ENCODE peak calls at places on chromosome 1, in nine cellular contexts. R is Peyer's patch, T is MM.1S, U is NB4, Y is psoas muscle, S is choroid plexus epithelial cell, B is right cardiac atrium, P is bronchial epithelial cell, G is lower lobe of right lung. I is an unnamed sample.

GRCh38 chr1:116175621-116176020 is 64.4 kb downstream of the MAB21L3 start:
- DNase-seq in R (no peak), T (no peak), U (peak), Y (no peak), S (no peak), B (no peak), P (no peak), G (no peak), I (no peak)

GRCh38 chr1:246080031-246080430 is 427.0 kb downstream of the SMYD3 start:
- DNase-seq in R (no peak), T (no peak), U (no peak), Y (no peak), S (no peak), B (no peak), P (no peak), G (no peak), I (no peak)

GRCh38 chr1:213067366-213067765 is 16.3 kb downstream of the RPS6KC1 start:
- DNase-seq in R (no peak), T (no peak), U (no peak), Y (no peak), S (no peak), B (no peak), P (no peak), G (no peak), I (no peak)

GRCh38 chr1:94298861-94299260 is 61.5 kb upstream of the ARHGAP29 start:
- DNase-seq in R (no peak), T (no peak), U (no peak), Y (peak), S (peak), B (no peak), P (no peak), G (no peak), I (no peak)

GRCh38 chr1:2086446-2087082 is 36.4 kb downstream of the PRKCZ start:
- DNase-seq in R (no peak), T (no peak), U (no peak), Y (no peak), S (no peak), B (peak), P (no peak), G (no peak), I (no peak)

GRCh38 chr1:228351850-228352249 is 54.8 kb downstream of the TRIM11 start:
- DNase-seq in R (no peak), T (no peak), U (no peak), Y (peak), S (no peak), B (peak), P (no peak), G (peak), I (no peak)

GRCh38 chr1:98399219-98399618 is 262.3 kb upstream of the SNX7 start:
- DNase-seq in R (no peak), T (no peak), U (no peak), Y (no peak), S (no peak), B (no peak), P (no peak), G (no peak), I (no peak)

GRCh38 chr1:17485280-17485679 is 45.8 kb upstream of the RCC2 start:
- DNase-seq in R (no peak), T (peak), U (peak), Y (no peak), S (peak), B (peak), P (peak), G (no peak), I (peak)

GRCh38 chr1:81948495-81948894 is 147.8 kb downstream of the ADGRL2 start:
- DNase-seq in R (no peak), T (no peak), U (no peak), Y (no peak), S (no peak), B (no peak), P (no peak), G (no peak), I (no peak)

GRCh38 chr1:221718391-221719277 is 23.3 kb downstream of the DUSP10 start:
- DNase-seq in R (no peak), T (no peak), U (no peak), Y (no peak), S (peak), B (no peak), P (peak), G (no peak), I (no peak)

GRCh38 chr1:7454052-7454815 is 316.9 kb upstream of the VAMP3 start:
- DNase-seq in R (no peak), T (no peak), U (peak), Y (no peak), S (peak), B (peak), P (peak), G (no peak), I (peak)

GRCh38 chr1:162627662-162628296 is 4.5 kb upstream of the DDR2 start:
- DNase-seq in R (no peak), T (peak), U (peak), Y (no peak), S (peak), B (no peak), P (peak), G (no peak), I (peak)

GRCh38 chr1:171653796-171654704 is 1.6 kb upstream of the MYOC start:
- DNase-seq in R (no peak), T (no peak), U (no peak), Y (no peak), S (peak), B (no peak), P (no peak), G (no peak), I (no peak)

GRCh38 chr1:119919241-119919640 is 22.9 kb upstream of the ADAM30 start:
- DNase-seq in R (no peak), T (no peak), U (no peak), Y (no peak), S (no peak), B (no peak), P (no peak), G (no peak), I (no peak)

GRCh38 chr1:170669036-170669435 is 5.1 kb downstream of the PRRX1 start:
- DNase-seq in R (no peak), T (no peak), U (no peak), Y (no peak), S (no peak), B (no peak), P (no peak), G (no peak), I (no peak)

GRCh38 chr1:197465528-197466205 is 197.6 kb downstream of the CRB1 start:
- DNase-seq in R (no peak), T (peak), U (no peak), Y (no peak), S (no peak), B (no peak), P (no peak), G (no peak), I (no peak)

GRCh38 chr1:156001682-156002171 is 19.0 kb downstream of the SSR2 start:
- DNase-seq in R (no peak), T (no peak), U (no peak), Y (no peak), S (peak), B (no peak), P (no peak), G (no peak), I (no peak)

GRCh38 chr1:221963742-221964141 is 221.9 kb upstream of the DUSP10 start:
- DNase-seq in R (no peak), T (no peak), U (no peak), Y (no peak), S (no peak), B (no peak), P (no peak), G (no peak), I (no peak)

GRCh38 chr1:22128392-22128791 is 14.5 kb downstream of the WNT4 start:
- DNase-seq in R (no peak), T (no peak), U (no peak), Y (no peak), S (no peak), B (no peak), P (no peak), G (no peak), I (no peak)

GRCh38 chr1:200038645-200038986 is 11.1 kb downstream of the NR5A2 start:
- DNase-seq in R (peak), T (no peak), U (no peak), Y (no peak), S (no peak), B (no peak), P (no peak), G (no peak), I (no peak)

GRCh38 chr1:33578557-33579448 is 106.4 kb downstream of the ZSCAN20 start:
- DNase-seq in R (no peak), T (no peak), U (peak), Y (no peak), S (no peak), B (no peak), P (no peak), G (no peak), I (no peak)

GRCh38 chr1:21750841-21751240 is 32.1 kb downstream of the USP48 start:
- DNase-seq in R (no peak), T (no peak), U (no peak), Y (no peak), S (no peak), B (no peak), P (no peak), G (no peak), I (no peak)

GRCh38 chr1:50742523-50742922 is 217.5 kb downstream of the FAF1 start:
- DNase-seq in R (no peak), T (no peak), U (no peak), Y (no peak), S (peak), B (no peak), P (peak), G (no peak), I (no peak)

GRCh38 chr1:31576743-31577455 is 584 bp downstream of the TINAGL1 start:
- DNase-seq in R (no peak), T (no peak), U (no peak), Y (no peak), S (no peak), B (peak), P (no peak), G (no peak), I (no peak)

GRCh38 chr1:220927442-220927841 is 48.2 kb downstream of the HLX start:
- DNase-seq in R (no peak), T (no peak), U (no peak), Y (no peak), S (no peak), B (no peak), P (no peak), G (no peak), I (no peak)

GRCh38 chr1:2981388-2981787 is 39.9 kb upstream of the ACTRT2 start:
- DNase-seq in R (peak), T (no peak), U (no peak), Y (no peak), S (no peak), B (no peak), P (no peak), G (no peak), I (no peak)

GRCh38 chr1:225817611-225818061 is 7.7 kb downstream of the EPHX1 start:
- DNase-seq in R (peak), T (no peak), U (peak), Y (peak), S (peak), B (peak), P (peak), G (peak), I (no peak)

GRCh38 chr1:234214911-234215892 is 158.1 kb upstream of the COA6 start:
- DNase-seq in R (no peak), T (no peak), U (no peak), Y (no peak), S (no peak), B (no peak), P (peak), G (peak), I (no peak)

GRCh38 chr1:16017461-16018303 is at the start of gene HSPB7:
- DNase-seq in R (peak), T (no peak), U (no peak), Y (peak), S (peak), B (peak), P (no peak), G (peak), I (peak)

GRCh38 chr1:21626921-21627339 is 42.2 kb downstream of the RAP1GAP start:
- DNase-seq in R (no peak), T (no peak), U (peak), Y (no peak), S (no peak), B (peak), P (peak), G (no peak), I (no peak)

GRCh38 chr1:71307451-71307850 is 226.6 kb upstream of the ZRANB2 start:
- DNase-seq in R (no peak), T (peak), U (peak), Y (no peak), S (peak), B (no peak), P (peak), G (no peak), I (no peak)

GRCh38 chr1:116900471-116901365 is 9.0 kb upstream of the PTGFRN start:
- DNase-seq in R (no peak), T (no peak), U (no peak), Y (no peak), S (no peak), B (no peak), P (no peak), G (no peak), I (no peak)

GRCh38 chr1:8889925-8890785 is 11.7 kb upstream of the ENO1 start:
- DNase-seq in R (peak), T (no peak), U (no peak), Y (peak), S (peak), B (peak), P (peak), G (peak), I (peak)
- H3K4me3 ChIP-seq in R (no peak), T (no peak), U (no peak), Y (peak), S (peak), B (no peak), P (peak), G (peak), I (no peak)

DNA sequence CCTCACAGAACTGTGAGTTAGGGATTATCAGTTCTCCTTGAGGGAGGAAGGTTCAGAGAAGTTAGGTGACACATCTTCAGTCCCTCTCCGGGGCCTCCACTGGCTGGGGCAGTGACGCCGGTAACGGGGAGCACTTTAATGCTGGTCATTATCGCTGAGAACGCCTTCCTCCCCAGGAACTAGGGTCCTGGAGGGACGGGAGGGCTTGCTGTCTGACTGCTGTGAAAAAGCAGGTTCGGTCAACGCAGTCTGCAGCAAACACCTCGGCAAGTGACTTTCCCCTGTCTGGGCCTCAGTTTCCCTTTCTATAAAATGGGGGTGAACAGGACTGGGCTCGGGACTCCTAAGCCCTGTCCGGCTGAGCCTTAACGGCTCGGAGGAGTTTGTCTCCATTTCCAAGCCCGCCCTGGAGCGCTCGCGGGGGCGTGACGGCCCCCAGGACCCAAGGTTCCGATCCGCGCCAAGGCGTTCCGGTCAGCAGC is 341 bp upstream of the TMEM61 start:
- DNase-seq in R (no peak), T (no peak), U (no peak), Y (no peak), S (no peak), B (no peak), P (no peak), G (no peak), I (no peak)
- H3K4me3 ChIP-seq in R (peak), T (no peak), U (no peak), Y (peak), S (peak), B (peak), P (peak), G (peak), I (no peak)

GRCh38 chr1:165352109-165352441 is 4.4 kb downstream of the LMX1A start:
- DNase-seq in R (no peak), T (no peak), U (no peak), Y (no peak), S (no peak), B (no peak), P (no peak), G (no peak), I (no peak)
- H3K4me3 ChIP-seq in R (peak), T (no peak), U (no peak), Y (peak), S (no peak), B (no peak), P (no peak), G (no peak), I (no peak)

GRCh38 chr1:18900303-18900841 is 2.0 kb downstream of the ALDH4A1 start:
- DNase-seq in R (no peak), T (no peak), U (no peak), Y (peak), S (no peak), B (no peak), P (no peak), G (no peak), I (no peak)
- H3K4me3 ChIP-seq in R (no peak), T (no peak), U (no peak), Y (peak), S (no peak), B (no peak), P (no peak), G (no peak), I (no peak)

GRCh38 chr1:179369751-179370341 is 4.1 kb downstream of the AXDND1 start:
- DNase-seq in R (no peak), T (peak), U (peak), Y (no peak), S (peak), B (no peak), P (peak), G (no peak), I (peak)

GRCh38 chr1:179372160-179372559 is 6.4 kb downstream of the AXDND1 start:
- DNase-seq in R (no peak), T (no peak), U (no peak), Y (no peak), S (no peak), B (no peak), P (no peak), G (no peak), I (no peak)

GRCh38 chr1:179365342-179366092 is at the start of gene AXDND1:
- DNase-seq in R (peak), T (peak), U (peak), Y (peak), S (peak), B (peak), P (peak), G (peak), I (peak)

DNA sequence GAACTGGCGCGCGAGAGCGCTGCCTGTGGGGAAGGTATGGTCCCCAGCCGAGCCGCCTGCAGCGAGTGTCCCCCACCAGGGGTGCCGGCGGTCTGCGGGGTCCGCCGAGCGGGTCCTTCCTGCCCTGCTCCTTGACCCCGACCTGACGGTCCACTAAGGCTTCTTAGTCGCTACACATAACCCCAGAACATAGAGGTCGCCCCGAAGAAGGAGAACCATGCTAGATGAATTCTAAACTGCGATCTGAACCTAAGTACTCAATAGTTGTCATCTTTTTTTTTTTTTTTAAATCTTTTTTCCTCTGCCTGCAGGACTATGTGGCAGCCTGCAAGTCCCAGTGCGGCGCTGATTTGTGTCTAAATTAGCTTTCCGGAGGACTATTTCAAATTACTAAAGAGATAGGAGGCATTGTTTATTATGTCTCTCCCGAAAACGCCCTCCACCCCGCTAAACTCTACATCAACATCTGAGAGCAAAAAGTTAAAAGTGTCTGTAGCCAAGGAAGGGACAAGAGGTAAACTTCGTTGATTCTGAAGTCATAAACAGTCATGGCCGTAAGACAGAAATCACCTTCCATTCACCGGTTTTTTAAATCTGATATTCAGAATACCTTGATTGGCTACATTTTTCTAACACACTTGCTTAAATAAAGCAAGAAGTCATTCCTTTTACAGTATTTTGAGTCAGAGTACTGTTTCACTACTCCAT is 476 bp downstream of the AXDND1 start:
- DNase-seq in R (no peak), T (peak), U (no peak), Y (no peak), S (peak), B (no peak), P (no peak), G (no peak), I (no peak)
- H3K4me3 ChIP-seq in R (peak), T (peak), U (peak), Y (peak), S (peak), B (peak), P (peak), G (peak), I (peak)

DNA sequence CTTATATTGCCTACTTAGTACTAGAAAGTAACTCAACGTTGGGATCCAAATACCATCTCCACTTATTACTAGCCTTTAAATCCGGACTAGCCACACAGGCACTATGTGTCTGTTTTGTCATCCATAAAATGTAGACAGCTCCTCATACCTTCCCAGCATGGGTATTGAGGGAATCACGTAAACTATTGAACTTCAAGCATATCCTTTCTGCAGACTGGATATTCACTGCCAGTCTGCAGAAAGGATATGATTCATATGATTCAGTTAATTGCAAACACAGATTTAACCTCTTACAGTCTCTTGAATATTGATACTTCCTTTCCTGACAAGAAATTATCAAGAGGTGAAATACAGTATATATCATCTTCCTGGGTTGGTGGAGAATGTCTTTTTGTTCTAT is 186.0 kb downstream of the LEPR start:
- DNase-seq in R (no peak), T (no peak), U (no peak), Y (no peak), S (peak), B (no peak), P (peak), G (no peak), I (no peak)
- H3K4me3 ChIP-seq in R (no peak), T (no peak), U (no peak), Y (no peak), S (no peak), B (no peak), P (no peak), G (no peak), I (no peak)

GRCh38 chr1:192812420-192813209 is 3.8 kb downstream of the RGS2 start:
- DNase-seq in R (no peak), T (no peak), U (no peak), Y (no peak), S (peak), B (no peak), P (no peak), G (no peak), I (no peak)

GRCh38 chr1:192808588-192809285 is at the start of gene RGS2:
- DNase-seq in R (peak), T (peak), U (peak), Y (peak), S (peak), B (peak), P (peak), G (peak), I (peak)

GRCh38 chr1:192809286-192810252 is 730 bp downstream of the RGS2 start:
- DNase-seq in R (peak), T (peak), U (peak), Y (peak), S (peak), B (peak), P (peak), G (peak), I (peak)

GRCh38 chr1:192811594-192812239 is 2.9 kb downstream of the RGS2 start:
- DNase-seq in R (no peak), T (no peak), U (no peak), Y (no peak), S (no peak), B (no peak), P (no peak), G (no peak), I (no peak)

GRCh38 chr1:192810253-192810880 is 1.5 kb downstream of the RGS2 start:
- DNase-seq in R (peak), T (peak), U (peak), Y (no peak), S (peak), B (peak), P (no peak), G (no peak), I (no peak)
- H3K4me3 ChIP-seq in R (peak), T (peak), U (peak), Y (peak), S (peak), B (peak), P (peak), G (peak), I (peak)

I was measured in BE2C.